ENCODE peak calls at places on chromosomes 12 and 14, in six cellular contexts. R is mammary epithelial cell, U is PC-3, L is GM12878, D is fibroblast of lung, Q is DND-41. F is an unnamed sample. For H3K4me1, the result is how much of the 10 kb centered on the place peaks cover.

GRCh38 chr14:82449926-82450325 is 916.3 kb upstream of the SEL1L start:
- DNase-seq in R (no peak), U (no peak), L (no peak), D (no peak), Q (no peak), F (peak)

GRCh38 chr12:15719230-15719629 is 70.0 kb downstream of the EPS8 start:
- DNase-seq in R (no peak), U (peak), L (no peak), D (no peak), Q (no peak), F (no peak)

GRCh38 chr12:5780536-5780935 is 164.5 kb downstream of the ANO2 start:
- DNase-seq in R (no peak), U (no peak), L (no peak), D (no peak), Q (no peak), F (no peak)

GRCh38 chr12:26627335-26627734 is 205.7 kb downstream of the ITPR2 start:
- DNase-seq in R (no peak), U (peak), L (no peak), D (no peak), Q (no peak), F (no peak)

GRCh38 chr12:11477110-11477509 is 81.7 kb upstream of the PRB2 start:
- DNase-seq in R (no peak), U (no peak), L (no peak), D (no peak), Q (no peak), F (no peak)

GRCh38 chr14:53715390-53715730 is 241.3 kb downstream of the BMP4 start:
- DNase-seq in R (peak), U (peak), L (no peak), D (peak), Q (no peak), F (no peak)

GRCh38 chr14:100211893-100212292 is 27.1 kb upstream of the YY1 start:
- DNase-seq in R (no peak), U (no peak), L (no peak), D (no peak), Q (no peak), F (no peak)

GRCh38 chr14:59276235-59276634 is 87.8 kb downstream of the DAAM1 start:
- DNase-seq in R (no peak), U (no peak), L (no peak), D (no peak), Q (no peak), F (no peak)

GRCh38 chr12:46200551-46200950 is 68.3 kb downstream of the SLC38A1 start:
- DNase-seq in R (no peak), U (no peak), L (no peak), D (no peak), Q (no peak), F (no peak)

GRCh38 chr12:68623984-68624383 is 13.3 kb downstream of the RAP1B start:
- DNase-seq in R (no peak), U (peak), L (no peak), D (no peak), Q (no peak), F (no peak)

GRCh38 chr12:132827763-132828703 is 636 bp downstream of the GOLGA3 start:
- DNase-seq in R (peak), U (peak), L (no peak), D (peak), Q (peak), F (no peak)

GRCh38 chr14:69880051-69880487 is 853 bp downstream of the SMOC1 start:
- DNase-seq in R (peak), U (no peak), L (no peak), D (peak), Q (no peak), F (no peak)

GRCh38 chr14:69878251-69878650 is 965 bp upstream of the SMOC1 start:
- DNase-seq in R (no peak), U (no peak), L (no peak), D (no peak), Q (no peak), F (no peak)

GRCh38 chr14:69877492-69877891 is 1.7 kb upstream of the SMOC1 start:
- DNase-seq in R (peak), U (no peak), L (no peak), D (peak), Q (no peak), F (peak)

GRCh38 chr14:69880851-69881250 is 1.6 kb downstream of the SMOC1 start:
- DNase-seq in R (no peak), U (no peak), L (no peak), D (no peak), Q (no peak), F (no peak)

DNA sequence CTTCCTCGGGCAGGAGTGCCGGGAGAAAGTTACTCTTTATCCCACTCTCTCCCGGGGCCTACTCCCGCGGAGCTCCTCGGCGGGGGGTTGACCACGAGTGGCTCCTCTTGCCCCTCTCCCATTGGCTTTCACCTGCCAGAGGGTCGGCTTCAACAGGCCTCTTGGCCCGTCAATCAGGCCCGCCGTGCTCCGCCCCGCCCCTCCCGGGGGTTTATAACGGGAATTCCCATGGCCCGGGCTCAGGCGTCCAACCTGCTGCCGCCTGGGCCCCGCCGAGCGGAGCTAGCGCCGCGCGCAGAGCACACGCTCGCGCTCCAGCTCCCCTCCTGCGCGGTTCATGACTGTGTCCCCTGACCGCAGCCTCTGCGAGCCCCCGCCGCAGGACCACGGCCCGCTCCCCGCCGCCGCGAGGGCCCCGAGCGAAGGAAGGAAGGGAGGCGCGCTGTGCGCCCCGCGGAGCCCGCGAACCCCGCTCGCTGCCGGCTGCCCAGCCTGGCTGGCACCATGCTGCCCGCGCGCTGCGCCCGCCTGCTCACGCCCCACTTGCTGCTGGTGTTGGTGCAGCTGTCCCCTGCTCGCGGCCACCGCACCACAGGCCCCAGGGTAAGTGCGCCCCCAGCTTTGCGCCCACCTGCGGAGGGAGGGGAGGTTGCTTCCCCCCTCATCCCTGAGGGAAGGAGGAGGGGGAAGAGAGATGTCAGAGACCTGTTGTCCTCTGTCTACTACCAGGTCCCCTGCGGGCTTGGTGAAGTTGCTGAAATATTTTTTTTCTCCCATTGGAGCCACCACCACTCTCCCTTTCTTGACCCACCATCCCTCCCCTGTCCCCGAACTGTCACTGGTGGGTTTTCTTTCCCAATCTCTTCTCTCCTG is at the start of gene SMOC1:
- DNase-seq in R (peak), U (no peak), L (no peak), D (peak), Q (no peak), F (peak)
- TF ChIP-seq EZH2 in R (no peak), U (peak), L (no peak), D (peak), Q (no peak), F (no peak)

DNA sequence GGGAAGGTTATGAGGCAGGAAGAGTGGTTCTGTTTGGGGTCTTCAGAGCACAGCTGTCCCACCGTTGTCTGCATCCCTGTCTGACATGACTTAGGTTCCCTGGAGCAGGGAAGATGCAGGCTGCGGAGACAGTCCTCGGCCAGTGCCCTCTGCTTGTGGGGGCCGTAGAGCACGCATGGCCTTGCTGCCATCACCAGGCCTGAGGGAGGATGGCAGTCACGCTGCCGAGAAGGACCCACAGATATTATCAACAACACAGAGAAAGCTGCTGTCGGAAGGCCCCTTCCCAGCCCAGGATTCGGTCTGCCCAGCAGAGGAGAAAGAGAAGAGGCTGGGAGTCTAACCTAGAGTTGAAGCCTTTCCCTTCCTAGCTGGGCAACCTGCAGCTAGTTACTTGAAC is 35.0 kb downstream of the ERH start:
- DNase-seq in R (no peak), U (no peak), L (no peak), D (peak), Q (no peak), F (no peak)
- TF ChIP-seq CTCF in R (no peak), U (peak), L (no peak), D (peak), Q (peak), F (no peak)

GRCh38 chr12:50619610-50619958 is 114.8 kb downstream of the DIP2B start:
- DNase-seq in R (no peak), U (no peak), L (no peak), D (no peak), Q (no peak), F (no peak)
- H3K4me1 ChIP-seq in R (half or more), U (under half), L (under half), D (under half), Q (half or more), F (half or more)

DNA sequence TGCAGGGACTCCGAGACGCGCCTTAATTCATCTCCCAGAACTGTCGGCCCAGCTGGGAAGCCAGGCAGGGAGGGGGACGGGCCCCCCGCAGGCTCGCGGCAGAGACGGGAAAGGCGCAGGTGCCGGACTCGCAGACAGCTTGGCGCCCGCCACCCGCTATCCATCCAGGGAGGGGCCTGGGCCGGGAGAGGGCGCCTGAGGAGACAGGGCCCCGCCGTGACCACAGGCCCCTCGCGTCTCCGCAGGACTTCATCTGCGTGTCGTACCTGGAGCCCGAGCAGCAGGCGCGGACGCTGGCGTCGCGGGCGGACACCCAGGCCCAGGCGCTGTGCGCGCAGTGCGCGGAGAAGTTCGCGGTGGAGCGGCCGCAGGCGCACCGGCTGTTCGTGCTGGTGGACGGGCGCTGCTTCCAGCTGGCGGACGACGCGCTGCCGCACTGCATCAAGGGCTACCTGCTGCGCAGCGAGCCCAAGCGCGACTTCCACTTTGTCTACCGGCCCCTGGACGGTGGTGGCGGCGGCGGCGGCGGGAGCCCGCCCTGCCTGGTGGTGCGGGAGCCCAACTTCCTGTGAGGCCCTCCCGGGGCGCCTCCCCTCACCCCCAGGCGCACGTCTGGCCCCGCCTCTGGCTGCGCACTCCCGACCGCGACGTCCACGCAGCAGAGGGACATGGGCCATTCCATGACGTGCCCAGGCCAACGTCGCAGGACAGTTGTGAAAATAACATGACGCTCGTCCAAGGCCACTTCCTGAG is 60.6 kb downstream of the LGMN start:
- DNase-seq in R (no peak), U (no peak), L (no peak), D (no peak), Q (no peak), F (no peak)
- TF ChIP-seq EZH2 in R (no peak), U (no peak), L (no peak), D (no peak), Q (no peak), F (no peak)

GRCh38 chr12:80607361-80608135 is 99.9 kb upstream of the MYF6 start:
- DNase-seq in R (no peak), U (peak), L (no peak), D (no peak), Q (no peak), F (peak)
- TF ChIP-seq CTCF in R (peak), U (peak), L (no peak), D (peak), Q (no peak), F (peak)